ENCODE peak calls at places on chromosomes 4 and X, in eight cellular contexts. W is H9; C is fibroblast of lung; Z is CD8-positive, alpha-beta T cell; G is breast epithelium; J is bronchial epithelial cell; H is glutamatergic neuron; E is WERI-Rb-1. R is an unnamed sample.

GRCh38 chrX:15464704-15465103 is 28.4 kb downstream of the PIR start:
- DNase-seq in W (no peak), C (peak; percentile 3), Z (no peak), G (no peak), J (no peak), H (no peak), E (no peak), R (no peak)

GRCh38 chr4:57020467-57021101 is 41.9 kb downstream of the POLR2B start:
- DNase-seq in W (no peak), C (peak; percentile 88), Z (no peak), G (no peak), J (peak; percentile 94), H (no peak), E (no peak), R (no peak)

GRCh38 chr4:83947811-83948210 is 411.9 kb downstream of the GPAT3 start:
- DNase-seq in W (no peak), C (no peak), Z (no peak), G (no peak), J (no peak), H (peak; percentile 41), E (no peak), R (no peak)

GRCh38 chr4:151599876-151600275 is 160.9 kb downstream of the GATB start:
- DNase-seq in W (no peak), C (no peak), Z (no peak), G (no peak), J (peak; percentile 33), H (no peak), E (no peak), R (no peak)

GRCh38 chr4:87853108-87853507 is 20.3 kb downstream of the MEPE start:
- DNase-seq in W (no peak), C (peak; percentile 41), Z (no peak), G (no peak), J (peak; percentile 66), H (no peak), E (no peak), R (no peak)

GRCh38 chr4:39228377-39228776 is 46.0 kb downstream of the WDR19 start:
- DNase-seq in W (no peak), C (no peak), Z (no peak), G (no peak), J (no peak), H (no peak), E (no peak), R (no peak)

GRCh38 chr4:182932651-182933050 is 15.5 kb upstream of the DCTD start:
- DNase-seq in W (no peak), C (no peak), Z (no peak), G (no peak), J (no peak), H (no peak), E (no peak), R (no peak)

GRCh38 chr4:15469402-15470148 is at the start of gene CC2D2A:
- DNase-seq in W (peak; percentile 46), C (peak; percentile 69), Z (no peak), G (no peak), J (peak; percentile 56), H (peak; percentile 18), E (peak; percentile 84), R (no peak)

GRCh38 chr4:13891544-13891939 is 264.0 kb upstream of the BOD1L1 start:
- DNase-seq in W (no peak), C (peak; percentile 56), Z (no peak), G (no peak), J (no peak), H (no peak), E (no peak), R (no peak)

GRCh38 chrX:13599491-13599890 is 30.1 kb downstream of the EGFL6 start:
- DNase-seq in W (no peak), C (no peak), Z (no peak), G (no peak), J (peak; percentile 10), H (no peak), E (no peak), R (no peak)

GRCh38 chrX:67607436-67607835 is 63.6 kb downstream of the AR start:
- DNase-seq in W (no peak), C (peak; percentile 63), Z (no peak), G (no peak), J (no peak), H (no peak), E (no peak), R (no peak)

GRCh38 chr4:176789955-176790354 is 2.8 kb downstream of the VEGFC start:
- DNase-seq in W (no peak), C (peak; percentile 71), Z (no peak), G (no peak), J (peak; percentile 86), H (no peak), E (peak; percentile 21), R (no peak)

GRCh38 chr4:19324175-19324574 is 927.5 kb upstream of the SLIT2 start:
- DNase-seq in W (no peak), C (no peak), Z (no peak), G (no peak), J (no peak), H (no peak), E (no peak), R (no peak)

GRCh38 chr4:152479428-152480026 is 56.4 kb downstream of the FBXW7 start:
- DNase-seq in W (no peak), C (peak; percentile 83), Z (no peak), G (no peak), J (peak; percentile 82), H (no peak), E (no peak), R (no peak)

GRCh38 chr4:10639664-10640063 is 44.9 kb downstream of the CLNK start:
- DNase-seq in W (no peak), C (peak; percentile 39), Z (no peak), G (no peak), J (peak; percentile 17), H (no peak), E (no peak), R (no peak)

DNA sequence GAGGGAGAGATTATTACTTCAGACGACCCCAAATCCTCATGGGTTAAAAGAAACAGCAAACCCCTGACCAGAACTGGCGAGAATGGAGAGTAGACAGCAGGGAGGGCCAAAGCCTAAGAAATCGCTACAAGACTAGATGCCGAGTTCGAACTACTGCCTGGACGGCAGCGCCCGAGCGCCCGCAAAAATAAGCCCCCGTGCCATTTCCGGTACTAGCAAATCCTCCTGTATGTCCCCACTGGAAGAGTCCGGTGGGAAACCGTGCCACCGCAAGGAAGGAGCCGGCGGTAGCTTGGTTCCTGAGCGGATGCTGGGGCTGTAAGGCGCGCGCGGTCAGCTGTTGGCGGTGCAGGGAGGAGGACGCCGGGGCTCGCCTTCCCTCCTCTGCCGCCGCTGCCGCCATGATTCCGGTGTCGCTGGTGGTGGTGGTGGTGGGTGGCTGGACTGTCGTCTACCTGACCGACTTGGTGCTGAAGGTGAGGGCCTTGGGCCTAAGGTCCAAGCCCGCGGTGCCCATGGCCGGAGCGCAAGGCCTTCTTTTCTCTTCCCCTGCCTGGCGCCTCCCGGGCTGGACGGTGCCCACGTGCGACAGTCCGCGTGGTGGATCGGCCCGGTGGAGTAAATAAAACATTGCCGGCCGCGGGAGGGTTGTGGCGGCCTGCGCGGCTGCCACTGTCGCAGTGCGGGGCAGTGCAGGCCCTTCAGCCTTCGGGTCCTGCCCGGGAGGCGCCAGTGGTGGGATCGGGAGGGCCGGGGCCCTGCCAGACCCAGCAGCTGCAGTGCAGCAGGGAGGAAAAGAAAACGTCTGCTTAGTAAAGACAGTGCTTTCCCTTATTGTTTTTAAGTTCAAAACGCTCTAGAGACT is at the start of gene MBTPS2:
- DNase-seq in W (peak; percentile 79), C (peak; percentile 86), Z (peak; percentile 73), G (peak; percentile 72), J (peak; percentile 65), H (peak; percentile 79), E (peak; percentile 82), R (peak; percentile 65)
- TF ChIP-seq CTCF in W (peak; percentile 40), C (peak; percentile 9), Z (no peak), G (no peak), J (peak; percentile 3), H (no peak), E (no peak), R (no peak)

DNA sequence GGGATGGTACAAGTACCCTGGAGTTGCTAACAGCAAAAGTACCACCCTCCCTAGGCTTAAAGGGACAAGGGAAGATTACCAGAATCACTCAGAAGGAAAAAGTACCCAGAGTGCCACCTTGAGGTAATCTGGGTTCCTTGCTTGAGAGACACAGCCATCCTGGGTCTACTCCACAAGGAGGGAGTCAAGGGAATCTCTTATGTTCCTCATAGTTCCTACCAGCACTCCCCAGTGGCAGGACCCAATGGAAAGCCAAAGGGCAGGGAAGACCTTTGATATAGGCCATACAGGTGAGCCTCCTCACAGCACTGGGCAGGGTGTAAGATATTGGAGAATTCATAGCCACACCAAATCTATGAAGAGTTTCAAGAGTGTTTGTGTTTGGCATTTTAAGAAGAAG is 5.7 kb downstream of the IL2 start:
- DNase-seq in W (peak; percentile 82), C (no peak), Z (no peak), G (no peak), J (peak; percentile 32), H (no peak), E (peak; percentile 66), R (no peak)
- TF ChIP-seq CTCF in W (peak; percentile 75), C (peak; percentile 23), Z (no peak), G (no peak), J (peak; percentile 48), H (no peak), E (peak; percentile 78), R (peak; percentile 23)

DNA sequence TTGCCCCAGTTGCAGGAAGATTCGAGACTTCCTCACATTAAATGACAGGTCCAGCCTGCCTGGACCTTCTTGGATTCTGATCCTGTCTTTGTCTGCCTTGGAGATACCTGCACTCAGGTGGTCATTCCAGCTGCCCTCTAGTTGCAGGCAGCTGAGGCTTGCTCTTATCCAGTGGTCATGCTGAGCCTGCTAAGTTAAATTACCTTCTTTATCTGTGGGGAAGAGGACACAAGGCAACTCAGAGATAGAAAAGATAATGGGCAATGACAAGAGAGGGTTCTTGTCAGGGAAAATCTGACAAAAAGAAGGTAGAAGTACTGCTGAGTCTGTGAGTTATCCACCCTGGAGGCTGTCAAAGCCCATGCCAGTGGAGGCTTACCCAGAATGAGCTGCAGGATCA is 401.4 kb downstream of the MID1IP1 start:
- DNase-seq in W (no peak), C (no peak), Z (no peak), G (no peak), J (no peak), H (no peak), E (no peak), R (no peak)
- TF ChIP-seq CTCF in W (no peak), C (no peak), Z (no peak), G (no peak), J (no peak), H (no peak), E (no peak), R (no peak)

GRCh38 chrX:28042260-28042659 is 61.0 kb upstream of the DCAF8L1 start:
- DNase-seq in W (no peak), C (no peak), Z (no peak), G (no peak), J (no peak), H (no peak), E (no peak), R (no peak)

GRCh38 chrX:28042826-28043564 is 61.7 kb upstream of the DCAF8L1 start:
- DNase-seq in W (no peak), C (no peak), Z (no peak), G (no peak), J (no peak), H (no peak), E (no peak), R (no peak)

DNA sequence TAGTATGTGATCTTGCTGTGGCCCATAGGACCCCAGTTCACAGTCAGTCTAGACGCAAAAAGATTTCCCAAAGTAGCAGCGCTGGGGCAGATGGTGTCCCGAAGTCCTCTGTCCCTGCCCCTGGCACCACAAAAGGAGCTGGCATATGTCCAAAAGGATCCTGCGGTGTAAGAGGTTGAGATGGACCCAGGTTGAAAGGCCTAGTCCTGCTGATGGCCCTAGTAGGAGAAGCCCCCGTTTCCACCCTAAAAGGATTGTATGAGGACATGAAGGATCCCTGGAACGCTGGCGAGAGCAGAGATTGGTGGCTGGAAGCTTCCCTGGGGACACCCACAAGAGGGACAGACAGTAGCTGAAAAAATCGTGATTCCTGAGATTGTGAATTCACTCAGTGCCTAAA is 58.0 kb upstream of the DCAF8L1 start:
- DNase-seq in W (no peak), C (no peak), Z (no peak), G (no peak), J (no peak), H (no peak), E (no peak), R (no peak)
- TF ChIP-seq CTCF in W (no peak), C (no peak), Z (no peak), G (no peak), J (no peak), H (no peak), E (no peak), R (no peak)

R was measured in progenitor cell of endocrine pancreas.